ENCODE peak calls at places on chromosome 2, in ten cellular contexts. V is activated T-helper 1 cell treated with Interleukin-2 at 50 U/mL for 16 hours, F is NT2/D1, S is GM10248, Z is T-helper 2 cell, H is NCI-H1105, Y is head of caudate nucleus, T is cardiac septum, E is AG20443, P is right cardiac atrium. O is an unnamed sample.

GRCh38 chr2:21643180-21643579 is 519.4 kb downstream of the TDRD15 start:
- DNase-seq in V (no peak), F (peak), S (no peak), Z (no peak), H (no peak), Y (no peak), T (no peak), E (no peak), P (no peak), O (no peak)

GRCh38 chr2:145653553-145653952 is 1133.6 kb upstream of the ZEB2 start:
- DNase-seq in V (no peak), F (no peak), S (no peak), Z (no peak), H (no peak), Y (no peak), T (no peak), E (no peak), P (no peak), O (no peak)

GRCh38 chr2:11187083-11187619 is 31.9 kb downstream of the SLC66A3 start:
- DNase-seq in V (no peak), F (no peak), S (no peak), Z (no peak), H (no peak), Y (no peak), T (no peak), E (peak), P (no peak), O (no peak)

GRCh38 chr2:31729442-31730092 is 148.8 kb upstream of the SRD5A2 start:
- DNase-seq in V (no peak), F (peak), S (no peak), Z (no peak), H (peak), Y (no peak), T (no peak), E (peak), P (no peak), O (no peak)

GRCh38 chr2:7915302-7916200 is 766.3 kb upstream of the ID2 start:
- DNase-seq in V (no peak), F (no peak), S (no peak), Z (no peak), H (no peak), Y (no peak), T (no peak), E (peak), P (no peak), O (no peak)

GRCh38 chr2:20599001-20599600 is 51.8 kb downstream of the HS1BP3 start:
- DNase-seq in V (no peak), F (no peak), S (no peak), Z (no peak), H (no peak), Y (peak), T (peak), E (no peak), P (peak), O (no peak)

GRCh38 chr2:53130441-53130943 is 637.1 kb upstream of the CHAC2 start:
- DNase-seq in V (no peak), F (no peak), S (no peak), Z (no peak), H (no peak), Y (no peak), T (no peak), E (peak), P (no peak), O (no peak)

GRCh38 chr2:187942876-187943275 is 348.8 kb upstream of the GULP1 start:
- DNase-seq in V (no peak), F (no peak), S (no peak), Z (no peak), H (no peak), Y (no peak), T (no peak), E (no peak), P (no peak), O (no peak)

GRCh38 chr2:168796090-168796577 is 6.3 kb upstream of the NOSTRIN start:
- DNase-seq in V (no peak), F (no peak), S (no peak), Z (no peak), H (no peak), Y (no peak), T (no peak), E (no peak), P (no peak), O (no peak)

GRCh38 chr2:72143441-72144356 is 4.0 kb downstream of the CYP26B1 start:
- DNase-seq in V (no peak), F (no peak), S (peak), Z (no peak), H (no peak), Y (no peak), T (peak), E (no peak), P (no peak), O (no peak)

GRCh38 chr2:167964650-167965404 is 282.6 kb downstream of the STK39 start:
- DNase-seq in V (no peak), F (no peak), S (no peak), Z (no peak), H (no peak), Y (no peak), T (no peak), E (no peak), P (no peak), O (no peak)

GRCh38 chr2:113965644-113966043 is 75.8 kb downstream of the ACTR3 start:
- DNase-seq in V (no peak), F (peak), S (no peak), Z (no peak), H (peak), Y (peak), T (no peak), E (no peak), P (no peak), O (peak)

GRCh38 chr2:195533771-195534642 is 123.0 kb upstream of the SLC39A10 start:
- DNase-seq in V (peak), F (no peak), S (no peak), Z (peak), H (no peak), Y (peak), T (no peak), E (peak), P (peak), O (no peak)

GRCh38 chr2:218964041-218964771 is 4.7 kb downstream of the CDK5R2 start:
- DNase-seq in V (no peak), F (no peak), S (no peak), Z (no peak), H (no peak), Y (no peak), T (peak), E (peak), P (no peak), O (no peak)

GRCh38 chr2:181456660-181457120 is 496 bp upstream of the ITGA4 start:
- DNase-seq in V (peak), F (peak), S (peak), Z (peak), H (no peak), Y (no peak), T (peak), E (peak), P (peak), O (peak)

GRCh38 chr2:149527998-149528775 is 59.4 kb downstream of the MMADHC start:
- DNase-seq in V (no peak), F (no peak), S (no peak), Z (no peak), H (no peak), Y (no peak), T (no peak), E (no peak), P (no peak), O (no peak)

GRCh38 chr2:232018191-232018590 is 56.7 kb downstream of the DIS3L2 start:
- DNase-seq in V (no peak), F (no peak), S (no peak), Z (no peak), H (no peak), Y (peak), T (no peak), E (no peak), P (no peak), O (no peak)

GRCh38 chr2:155747531-155747930 is 585.0 kb downstream of the NR4A2 start:
- DNase-seq in V (no peak), F (no peak), S (no peak), Z (no peak), H (no peak), Y (no peak), T (no peak), E (no peak), P (no peak), O (no peak)

GRCh38 chr2:44759823-44760222 is 181.7 kb upstream of the SIX3 start:
- DNase-seq in V (no peak), F (no peak), S (no peak), Z (no peak), H (no peak), Y (no peak), T (no peak), E (no peak), P (no peak), O (no peak)

GRCh38 chr2:97678217-97678762 is 8.8 kb downstream of the C2orf92 start:
- DNase-seq in V (no peak), F (no peak), S (no peak), Z (no peak), H (no peak), Y (no peak), T (no peak), E (no peak), P (no peak), O (no peak)

GRCh38 chr2:24123212-24124002 is at the start of the genes FAM228B and PFN4:
- DNase-seq in V (peak), F (peak), S (peak), Z (peak), H (peak), Y (peak), T (peak), E (peak), P (peak), O (peak)

GRCh38 chr2:73963385-73964120 is 21.2 kb upstream of the TET3 start:
- DNase-seq in V (no peak), F (no peak), S (peak), Z (no peak), H (no peak), Y (no peak), T (no peak), E (no peak), P (no peak), O (no peak)

GRCh38 chr2:8426577-8426976 is 255.3 kb upstream of the ID2 start:
- DNase-seq in V (no peak), F (no peak), S (no peak), Z (no peak), H (no peak), Y (peak), T (no peak), E (no peak), P (no peak), O (no peak)